ENCODE peak calls at places on chromosomes 6 and 20, in six cellular contexts. D is breast epithelium, J is heart left ventricle, Q is cardiac muscle cell, X is left ventricle myocardium inferior, U is activated T-cell treated with anti-CD3 and anti-CD28 coated beads for 48 hours. I is an unnamed sample.

GRCh38 chr6:46056906-46057529 is 41.4 kb upstream of the CLIC5 start:
- DNase-seq in D (no peak), J (no peak), Q (no peak), X (no peak), U (no peak), I (no peak)

GRCh38 chr20:373171-373890 is 7.2 kb upstream of the TRIB3 start:
- DNase-seq in D (no peak), J (peak), Q (no peak), X (no peak), U (no peak), I (no peak)

GRCh38 chr20:6140947-6141346 is 18.1 kb upstream of the FERMT1 start:
- DNase-seq in D (no peak), J (no peak), Q (no peak), X (no peak), U (no peak), I (no peak)

GRCh38 chr6:144104898-144105487 is 9.6 kb upstream of the SF3B5 start:
- DNase-seq in D (no peak), J (no peak), Q (peak), X (no peak), U (no peak), I (peak)

GRCh38 chr6:54315692-54316091 is 7.5 kb downstream of the TINAG start:
- DNase-seq in D (no peak), J (no peak), Q (no peak), X (no peak), U (no peak), I (no peak)

GRCh38 chr20:24257171-24257570 is 212.3 kb upstream of the SYNDIG1 start:
- DNase-seq in D (no peak), J (no peak), Q (no peak), X (no peak), U (no peak), I (no peak)

GRCh38 chr6:106085984-106086832 is at the start of gene PRDM1:
- DNase-seq in D (peak), J (peak), Q (peak), X (peak), U (peak), I (peak)

GRCh38 chr20:3798908-3799248 is 2.8 kb downstream of the CDC25B start:
- DNase-seq in D (no peak), J (no peak), Q (no peak), X (no peak), U (no peak), I (no peak)

GRCh38 chr6:133814797-133815196 is 74.1 kb upstream of the TCF21 start:
- DNase-seq in D (no peak), J (no peak), Q (no peak), X (no peak), U (no peak), I (peak)

GRCh38 chr20:21510995-21511394 is 2.9 kb downstream of the NKX2-2 start:
- DNase-seq in D (no peak), J (no peak), Q (no peak), X (no peak), U (no peak), I (no peak)

GRCh38 chr20:32727663-32728062 is 15.6 kb downstream of the COMMD7 start:
- DNase-seq in D (no peak), J (no peak), Q (no peak), X (no peak), U (no peak), I (no peak)

GRCh38 chr6:135258970-135259369 is 77.9 kb downstream of the MYB start:
- DNase-seq in D (no peak), J (no peak), Q (no peak), X (no peak), U (no peak), I (no peak)

GRCh38 chr20:14198416-14198815 is 139.0 kb downstream of the FLRT3 start:
- DNase-seq in D (no peak), J (no peak), Q (no peak), X (no peak), U (no peak), I (no peak)

GRCh38 chr20:54257090-54257816 is 49.4 kb downstream of the PFDN4 start:
- DNase-seq in D (no peak), J (no peak), Q (no peak), X (no peak), U (no peak), I (no peak)

GRCh38 chr6:20404641-20405032 is 3.0 kb downstream of the E2F3 start:
- DNase-seq in D (no peak), J (no peak), Q (peak), X (no peak), U (peak), I (no peak)

GRCh38 chr6:109606362-109606761 is 84.6 kb downstream of the AK9 start:
- DNase-seq in D (no peak), J (no peak), Q (no peak), X (no peak), U (no peak), I (no peak)

GRCh38 chr20:46129955-46130481 is 11.9 kb downstream of the CD40 start:
- DNase-seq in D (peak), J (no peak), Q (peak), X (no peak), U (no peak), I (no peak)

GRCh38 chr20:58135441-58136170 is 92.8 kb downstream of the ANKRD60 start:
- DNase-seq in D (no peak), J (no peak), Q (no peak), X (no peak), U (no peak), I (peak)

GRCh38 chr6:22334778-22335177 is 37.9 kb upstream of the PRL start:
- DNase-seq in D (no peak), J (no peak), Q (no peak), X (no peak), U (no peak), I (no peak)

GRCh38 chr6:148682252-148682651 is 64.6 kb upstream of the UST start:
- DNase-seq in D (no peak), J (no peak), Q (no peak), X (no peak), U (no peak), I (no peak)

GRCh38 chr20:50295762-50296449 is 105.3 kb downstream of the CEBPB start:
- DNase-seq in D (no peak), J (no peak), Q (no peak), X (no peak), U (no peak), I (no peak)

GRCh38 chr6:120077489-120077888 is 727.9 kb upstream of the MAN1A1 start:
- DNase-seq in D (no peak), J (no peak), Q (peak), X (no peak), U (no peak), I (no peak)

GRCh38 chr20:32210206-32210605 is 2.5 kb downstream of the POFUT1 start:
- DNase-seq in D (no peak), J (no peak), Q (no peak), X (no peak), U (no peak), I (no peak)